ENCODE peak calls at places on chromosomes 13 and 19, in six cellular contexts. Z is bronchial epithelial cell, K is fibroblast of pulmonary artery, E is choroid plexus epithelial cell, J is kidney epithelial cell, W is right lobe of liver. N is an unnamed sample.

GRCh38 chr19:5228932-5229777 is 111.5 kb downstream of the PTPRS start:
- DNase-seq in K (peak), E (no peak), J (no peak), Z (no peak), W (no peak), N (no peak)

GRCh38 chr19:45547965-45548609 is 36.5 kb downstream of the OPA3 start:
- DNase-seq in K (peak), Z (peak), W (no peak), J (no peak), E (no peak), N (peak)

GRCh38 chr13:34733720-34734119 is 208.3 kb upstream of the NBEA start:
- DNase-seq in K (peak), W (no peak), E (peak), Z (peak), J (no peak), N (no peak)

GRCh38 chr19:16715613-16716012 is 4.0 kb upstream of the NWD1 start:
- DNase-seq in K (no peak), W (no peak), Z (no peak), E (no peak), J (no peak), N (no peak)

GRCh38 chr19:35843676-35844481 is 8.4 kb downstream of the NPHS1 start:
- DNase-seq in K (no peak), J (no peak), W (no peak), Z (peak), E (no peak), N (no peak)

GRCh38 chr19:49924004-49924880 is 4.8 kb upstream of the ATF5 start:
- DNase-seq in E (no peak), K (no peak), J (no peak), Z (no peak), W (peak), N (no peak)

GRCh38 chr13:79481685-79482052 is 714 bp downstream of the NDFIP2 start:
- DNase-seq in J (no peak), E (no peak), W (peak), Z (peak), K (no peak), N (no peak)

GRCh38 chr19:41563847-41564514 is 12.0 kb upstream of the CEACAM21 start:
- DNase-seq in W (no peak), E (no peak), K (no peak), J (no peak), Z (peak), N (no peak)

GRCh38 chr13:41017744-41018582 is 1.2 kb downstream of the ELF1 start:
- DNase-seq in J (no peak), K (no peak), E (no peak), W (no peak), Z (peak), N (no peak)
- H3K4me3 ChIP-seq in J (peak), K (no peak), E (no peak), W (peak), Z (peak), N (no peak)

DNA sequence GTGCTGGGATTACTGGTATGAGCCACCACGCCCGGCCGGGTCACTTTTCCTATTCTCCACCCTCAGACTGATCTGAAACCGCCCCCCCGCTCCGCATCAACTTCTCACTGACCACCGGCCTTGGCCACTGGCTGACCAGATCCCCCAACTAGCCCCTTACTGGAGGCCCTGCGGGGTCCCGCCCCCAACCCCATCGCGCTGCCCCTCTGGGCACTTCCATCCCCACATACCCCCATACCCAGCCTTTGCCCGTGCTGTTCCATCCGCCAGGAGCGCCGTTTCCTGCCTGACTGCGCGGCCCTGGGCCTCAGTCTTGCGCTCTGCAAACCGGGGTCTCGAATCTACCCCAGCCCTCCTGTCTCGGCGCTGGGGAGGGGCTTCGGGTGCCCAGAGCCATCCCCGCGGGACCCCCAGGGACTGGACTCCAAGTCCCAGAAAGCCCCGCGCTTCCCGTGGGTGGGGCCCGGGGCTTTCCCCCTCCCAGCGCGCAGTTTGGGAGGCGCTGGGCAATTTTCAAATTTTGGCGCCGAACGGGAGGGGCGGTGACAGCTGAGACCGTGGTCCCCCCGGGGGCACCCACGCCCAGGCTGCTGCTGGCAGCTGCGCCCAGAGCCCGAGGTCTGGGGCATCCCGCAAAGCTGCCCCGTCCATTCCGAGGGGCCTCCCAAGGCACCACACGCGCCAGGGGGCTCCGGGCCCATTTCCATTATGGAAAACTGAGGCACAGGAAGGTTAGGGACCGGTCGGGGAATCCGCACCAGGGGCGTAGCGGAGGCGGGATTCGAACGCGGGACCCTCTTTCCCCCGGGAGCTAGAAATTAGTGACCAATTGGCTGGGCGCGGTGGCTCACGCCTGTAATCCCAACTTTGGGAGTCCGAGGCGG is 5.2 kb upstream of the LMNB2 start:
- DNase-seq in Z (no peak), E (peak), K (peak), W (peak), J (no peak), N (no peak)
- TF ChIP-seq CTCF in Z (peak), E (peak), K (peak), W (no peak), J (peak), N (peak)

DNA sequence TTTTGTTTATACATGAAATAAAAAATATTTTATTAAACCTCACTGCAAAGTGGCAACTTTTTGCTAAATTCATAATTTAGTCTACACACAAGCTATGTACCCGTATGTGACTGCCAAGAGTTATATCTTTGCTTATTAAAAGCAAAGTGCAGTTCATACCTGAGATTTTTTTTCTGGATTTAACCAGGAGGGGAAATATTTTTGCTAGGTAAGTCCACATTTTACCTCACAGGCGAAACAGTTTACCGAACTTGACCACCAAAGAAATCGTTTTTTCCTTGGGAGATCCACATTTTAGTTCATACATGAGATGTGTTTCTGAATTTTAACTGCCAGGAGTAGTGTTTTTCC is 12.2 kb upstream of the JSRP1 start:
- DNase-seq in Z (no peak), J (no peak), K (no peak), W (no peak), E (no peak), N (no peak)
- H3K4me3 ChIP-seq in Z (no peak), J (peak), K (peak), W (peak), E (no peak), N (no peak)

GRCh38 chr19:56660381-56661105 is 11.0 kb downstream of the ZNF835 start:
- DNase-seq in E (no peak), J (no peak), Z (no peak), W (no peak), K (no peak), N (no peak)
- TF ChIP-seq CTCF in E (no peak), J (no peak), Z (no peak), W (no peak), K (no peak), N (no peak)

GRCh38 chr19:14023404-14024235 is 4.3 kb upstream of the RLN3 start:
- DNase-seq in W (peak), K (peak), J (no peak), Z (no peak), E (peak), N (no peak)
- H3K4me3 ChIP-seq in W (no peak), K (no peak), J (no peak), Z (no peak), E (no peak), N (no peak)

DNA sequence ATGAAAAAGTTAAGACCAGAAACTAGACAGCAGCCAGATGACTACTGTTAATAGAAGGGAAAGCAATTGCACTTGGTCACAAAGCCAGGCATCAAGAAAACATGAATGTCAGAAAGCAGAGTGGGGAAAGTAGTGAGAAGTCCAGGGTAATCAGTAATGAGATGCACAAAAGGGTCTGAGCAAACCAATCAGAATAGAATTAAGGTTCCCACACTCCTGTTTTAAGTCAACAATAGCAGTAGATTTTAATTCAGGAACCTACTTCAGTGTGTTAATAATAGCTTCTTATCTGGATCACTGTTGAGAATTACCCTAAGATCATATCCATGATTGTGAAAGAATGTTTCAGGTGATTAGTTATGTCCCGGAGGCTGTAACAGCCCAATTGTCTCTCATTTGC is 72.6 kb upstream of the KLF5 start:
- DNase-seq in K (no peak), W (no peak), E (no peak), Z (no peak), J (no peak), N (no peak)
- TF ChIP-seq CTCF in K (no peak), W (no peak), E (no peak), Z (no peak), J (no peak), N (no peak)

GRCh38 chr19:51690359-51691121 is 2.6 kb upstream of the SPACA6 start:
- DNase-seq in Z (no peak), E (peak), J (no peak), K (peak), W (peak), N (no peak)

GRCh38 chr19:51691122-51692064 is 1.7 kb upstream of the SPACA6 start:
- DNase-seq in K (peak), W (no peak), J (no peak), E (peak), Z (no peak), N (no peak)

GRCh38 chr19:51693819-51694218 is 689 bp downstream of the SPACA6 start:
- DNase-seq in J (no peak), K (no peak), W (no peak), Z (no peak), E (no peak), N (no peak)

GRCh38 chr19:51693246-51693645 is at the start of gene SPACA6:
- DNase-seq in W (no peak), E (no peak), J (no peak), K (no peak), Z (no peak), N (no peak)

DNA sequence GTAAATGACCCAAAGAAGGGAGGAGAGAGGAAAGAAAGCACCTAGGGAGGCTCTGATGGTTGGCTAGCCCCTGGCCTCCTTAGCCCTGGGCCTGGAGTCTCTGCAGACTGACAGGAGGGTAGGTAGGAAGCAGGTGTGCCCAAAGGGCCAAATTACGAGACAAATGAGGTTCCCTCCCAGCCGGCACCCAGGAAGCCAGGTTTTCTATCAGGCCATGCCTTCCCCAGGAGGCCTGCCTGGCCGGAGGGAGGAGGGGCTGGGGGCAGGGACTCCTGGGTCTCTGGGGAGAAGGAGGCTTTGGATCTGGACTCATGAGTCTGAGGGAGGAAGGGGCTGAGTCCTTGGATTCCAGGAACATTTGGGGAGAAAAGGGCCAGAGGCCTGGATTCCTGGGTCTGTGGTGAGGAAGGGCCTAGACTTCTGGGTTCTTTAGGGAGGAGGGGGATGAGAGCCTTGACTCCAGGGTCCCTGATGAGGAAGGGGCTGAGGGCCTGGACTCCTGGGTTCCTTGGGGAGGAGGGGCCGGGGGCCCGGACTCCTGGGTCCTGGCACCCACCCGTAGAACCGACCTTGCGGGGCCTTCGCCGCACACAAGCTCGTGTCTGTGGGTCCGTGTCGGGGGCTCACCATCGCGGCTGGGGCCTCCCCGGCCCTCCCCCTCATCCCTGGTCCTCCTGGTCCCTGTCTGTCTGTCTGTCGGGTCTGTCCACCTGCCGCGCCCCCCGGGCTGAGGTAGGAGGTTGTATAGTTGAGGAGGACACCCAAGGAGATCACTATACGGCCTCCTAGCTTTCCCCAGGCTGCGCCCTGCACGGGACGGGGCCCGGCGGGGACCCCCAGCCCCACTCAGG is 840 bp upstream of the SPACA6 start:
- DNase-seq in Z (no peak), W (no peak), J (no peak), K (no peak), E (no peak), N (no peak)
- H3K4me3 ChIP-seq in Z (no peak), W (no peak), J (peak), K (peak), E (peak), N (peak)